ENCODE peak calls at places on chromosomes 3 and 15, in four cellular contexts. F is GM23248, T is HL-60, B is astrocyte. G is an unnamed sample. For H3K27me3, the result is how much of the 10 kb centered on the place peaks cover.

GRCh38 chr3:150414273-150414672 is 6.2 kb downstream of the TSC22D2 start:
- DNase-seq in F (peak), T (no peak), B (peak), G (peak)

GRCh38 chr15:93038064-93038705 is 50.8 kb downstream of the RGMA start:
- DNase-seq in F (no peak), T (no peak), B (no peak), G (no peak)

GRCh38 chr3:133124511-133124910 is 86.3 kb downstream of the TMEM108 start:
- DNase-seq in F (no peak), T (no peak), B (peak), G (no peak)

GRCh38 chr3:187706966-187707365 is 4.6 kb upstream of the RTP2 start:
- DNase-seq in F (peak), T (peak), B (no peak), G (no peak)

GRCh38 chr15:69926721-69927120 is 171.0 kb downstream of the TLE3 start:
- DNase-seq in F (no peak), T (no peak), B (no peak), G (no peak)

GRCh38 chr3:73508330-73508954 is 116.3 kb downstream of the PDZRN3 start:
- DNase-seq in F (peak), T (peak), B (peak), G (peak)

GRCh38 chr15:62059818-62060115 is 480 bp downstream of the VPS13C start:
- DNase-seq in F (peak), T (peak), B (peak), G (peak)

GRCh38 chr15:66884661-66885237 is 180.7 kb upstream of the SMAD3 start:
- DNase-seq in F (no peak), T (no peak), B (no peak), G (no peak)

GRCh38 chr15:41967506-41968206 is 4.7 kb downstream of the EHD4 start:
- DNase-seq in F (peak), T (peak), B (peak), G (peak)

DNA sequence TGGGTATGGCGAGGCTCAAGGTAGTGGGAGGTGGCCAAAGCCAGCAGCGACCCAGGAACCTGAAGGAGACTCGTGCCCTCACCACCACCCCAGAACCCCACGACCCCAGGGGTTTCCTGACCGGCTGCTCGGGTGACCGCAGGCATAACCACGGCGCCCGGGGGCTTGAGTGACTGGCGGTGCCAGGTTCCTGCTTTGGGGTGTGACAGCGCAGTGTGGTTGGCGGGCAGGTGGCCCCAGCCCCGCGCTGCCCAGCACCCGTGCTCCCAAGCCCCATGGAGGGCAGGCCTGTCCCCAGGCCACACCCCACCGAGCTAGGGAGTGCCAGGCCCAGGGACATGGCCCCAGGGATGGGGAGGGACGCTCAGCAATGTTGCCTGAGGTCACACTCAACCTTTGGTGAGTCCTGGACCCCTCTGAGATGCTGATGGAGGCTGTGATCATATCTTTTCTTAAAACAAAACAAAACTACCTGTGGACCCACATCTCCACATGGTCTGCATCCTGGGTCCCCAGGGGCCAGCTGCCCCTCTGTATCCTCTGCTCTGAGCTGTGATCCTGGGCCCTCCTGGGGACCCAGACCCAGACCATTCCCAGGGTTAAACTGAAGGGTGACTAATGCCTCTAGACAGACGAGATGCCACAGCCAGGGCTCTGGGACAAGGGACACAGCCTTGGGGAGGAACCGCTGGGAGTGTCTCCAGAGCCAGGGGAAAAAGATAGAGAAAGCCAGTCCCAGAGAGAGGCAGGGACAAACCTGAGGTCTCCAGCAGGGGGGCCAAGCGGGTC is 13.0 kb downstream of the DNAJB8 start:
- DNase-seq in F (no peak), T (peak), B (no peak), G (no peak)
- H3K27me3 ChIP-seq in F (under half), T (under half), B (under half), G (half or more)

GRCh38 chr3:156612906-156613305 is 58.0 kb upstream of the SSR3 start:
- DNase-seq in F (no peak), T (no peak), B (no peak), G (no peak)
- H3K27me3 ChIP-seq in F (under half), T (under half), B (under half), G (under half)

GRCh38 chr3:161599702-161600101 is 103.1 kb downstream of the OTOL1 start:
- DNase-seq in F (no peak), T (no peak), B (no peak), G (no peak)
- H3K27me3 ChIP-seq in F (under half), T (under half), B (under half), G (under half)

DNA sequence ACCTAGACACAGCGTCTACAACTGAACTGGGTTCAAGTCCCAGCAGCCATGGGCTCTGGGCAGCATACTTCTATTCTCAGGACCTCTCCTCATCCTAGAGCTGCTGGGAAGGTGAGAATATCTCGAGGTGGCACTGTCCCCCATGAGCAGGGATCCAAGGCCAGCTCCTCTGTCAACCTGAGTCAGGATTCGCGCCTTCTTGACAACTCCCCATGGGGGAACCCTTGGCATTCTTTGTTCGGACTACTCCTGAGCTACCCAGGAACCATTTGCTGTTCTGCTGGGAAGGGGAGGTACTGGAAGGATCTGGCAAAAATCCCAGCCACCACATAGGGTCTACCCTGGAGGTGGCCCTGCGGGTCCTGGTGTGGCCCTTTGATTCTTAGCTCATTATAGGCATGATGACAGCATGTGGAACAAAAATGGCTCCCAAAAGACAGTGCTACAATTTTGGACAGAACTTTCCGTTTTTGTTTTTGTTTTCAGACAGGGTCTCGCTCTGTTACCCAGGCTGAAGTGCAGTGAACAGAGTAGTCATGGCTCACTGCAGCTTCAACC is 22.3 kb downstream of the PLXNB1 start:
- DNase-seq in F (no peak), T (no peak), B (no peak), G (no peak)
- H3K27me3 ChIP-seq in F (under half), T (under half), B (under half), G (under half)